ENCODE peak calls at places on chromosomes 11 and 22, in five cellular contexts. One of them, this sample, is unnamed.

GRCh38 chr22:37462983-37463382 is 23.2 kb downstream of the MFNG start:
- DNase-seq in A673: no peak
- DNase-seq in fibroblast of lung: peak
- DNase-seq in H9: peak
- DNase-seq in fibroblast of mammary gland: peak
- DNase-seq in this sample: peak

GRCh38 chr11:66089067-66089466 is 19.0 kb downstream of the PACS1 start:
- DNase-seq in A673: no peak
- DNase-seq in fibroblast of lung: no peak
- DNase-seq in H9: no peak
- DNase-seq in fibroblast of mammary gland: no peak
- DNase-seq in this sample: no peak

GRCh38 chr11:133326849-133327248 is 205.5 kb downstream of the OPCML start:
- DNase-seq in A673: no peak
- DNase-seq in fibroblast of lung: no peak
- DNase-seq in H9: no peak
- DNase-seq in fibroblast of mammary gland: no peak
- DNase-seq in this sample: no peak

GRCh38 chr22:40030026-40030756 is 35.4 kb downstream of the FAM83F start:
- DNase-seq in A673: no peak
- DNase-seq in fibroblast of lung: no peak
- DNase-seq in H9: no peak
- DNase-seq in fibroblast of mammary gland: no peak
- DNase-seq in this sample: no peak

GRCh38 chr11:9838229-9838628 is 174.4 kb downstream of the SWAP70 start:
- DNase-seq in A673: peak
- DNase-seq in fibroblast of lung: peak
- DNase-seq in H9: no peak
- DNase-seq in fibroblast of mammary gland: peak
- DNase-seq in this sample: peak

GRCh38 chr22:47107431-47107830 is 345.0 kb downstream of the TBC1D22A start:
- DNase-seq in A673: no peak
- DNase-seq in fibroblast of lung: peak
- DNase-seq in H9: no peak
- DNase-seq in fibroblast of mammary gland: peak
- DNase-seq in this sample: peak

GRCh38 chr11:11155962-11156815 is 196.9 kb downstream of the CSNK2A3 start:
- DNase-seq in A673: peak
- DNase-seq in fibroblast of lung: no peak
- DNase-seq in H9: peak
- DNase-seq in fibroblast of mammary gland: no peak
- DNase-seq in this sample: no peak

GRCh38 chr11:67367014-67367835 is 6.2 kb downstream of the CLCF1 start:
- DNase-seq in A673: no peak
- DNase-seq in fibroblast of lung: peak
- DNase-seq in H9: no peak
- DNase-seq in fibroblast of mammary gland: no peak
- DNase-seq in this sample: peak

GRCh38 chr22:46108564-46109473 is 41.5 kb upstream of the PPARA start:
- DNase-seq in A673: peak
- DNase-seq in fibroblast of lung: no peak
- DNase-seq in H9: peak
- DNase-seq in fibroblast of mammary gland: peak
- DNase-seq in this sample: peak

GRCh38 chr11:4551346-4551979 is 6.5 kb downstream of the OR52M1 start:
- DNase-seq in A673: peak
- DNase-seq in fibroblast of lung: no peak
- DNase-seq in H9: peak
- DNase-seq in fibroblast of mammary gland: no peak
- DNase-seq in this sample: peak

GRCh38 chr22:49102367-49102766 is 725.3 kb downstream of the BRD1 start:
- DNase-seq in A673: no peak
- DNase-seq in fibroblast of lung: no peak
- DNase-seq in H9: no peak
- DNase-seq in fibroblast of mammary gland: no peak
- DNase-seq in this sample: no peak

GRCh38 chr11:110425751-110426545 is 3.8 kb upstream of the FDX1 start:
- DNase-seq in A673: peak
- DNase-seq in fibroblast of lung: peak
- DNase-seq in H9: no peak
- DNase-seq in fibroblast of mammary gland: peak
- DNase-seq in this sample: peak

GRCh38 chr22:30876925-30877553 is 91.5 kb downstream of the MORC2 start:
- DNase-seq in A673: peak
- DNase-seq in fibroblast of lung: peak
- DNase-seq in H9: no peak
- DNase-seq in fibroblast of mammary gland: peak
- DNase-seq in this sample: peak

GRCh38 chr11:90434858-90435257 is 212.0 kb upstream of the CHORDC1 start:
- DNase-seq in A673: peak
- DNase-seq in fibroblast of lung: peak
- DNase-seq in H9: no peak
- DNase-seq in fibroblast of mammary gland: no peak
- DNase-seq in this sample: no peak

GRCh38 chr22:37639771-37640590 is 512 bp downstream of the SH3BP1 start:
- DNase-seq in A673: no peak
- DNase-seq in fibroblast of lung: no peak
- DNase-seq in H9: peak
- DNase-seq in fibroblast of mammary gland: no peak
- DNase-seq in this sample: no peak

GRCh38 chr11:74520927-74521665 is 27.6 kb upstream of the LIPT2 start:
- DNase-seq in A673: no peak
- DNase-seq in fibroblast of lung: no peak
- DNase-seq in H9: no peak
- DNase-seq in fibroblast of mammary gland: no peak
- DNase-seq in this sample: no peak

DNA sequence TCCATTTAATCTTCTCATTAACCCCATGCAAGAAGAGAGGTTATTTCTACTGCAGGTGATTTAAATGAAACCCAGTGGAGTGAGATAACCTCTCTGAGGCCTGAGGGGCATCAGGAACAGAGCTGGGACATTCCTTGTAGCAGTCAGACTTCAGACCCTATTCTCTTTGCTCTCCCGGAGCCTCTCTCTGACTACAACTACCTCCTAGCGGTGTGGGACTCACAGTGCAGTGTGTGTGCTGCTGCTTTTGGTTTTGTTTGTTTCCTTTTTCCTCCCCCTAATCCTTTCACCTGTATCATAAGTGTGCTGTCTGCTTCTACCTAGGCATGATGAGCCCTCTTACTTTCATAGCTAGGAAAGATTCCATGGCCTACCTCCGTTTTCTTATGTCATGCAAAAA is 769.6 kb downstream of the NTM start:
- DNase-seq in A673: peak
- DNase-seq in fibroblast of lung: no peak
- DNase-seq in H9: no peak
- DNase-seq in fibroblast of mammary gland: no peak
- DNase-seq in this sample: no peak
- TF ChIP-seq CTCF in A673: peak
- TF ChIP-seq CTCF in fibroblast of lung: no peak
- TF ChIP-seq CTCF in H9: peak
- TF ChIP-seq CTCF in fibroblast of mammary gland: no peak
- TF ChIP-seq CTCF in this sample: no peak

DNA sequence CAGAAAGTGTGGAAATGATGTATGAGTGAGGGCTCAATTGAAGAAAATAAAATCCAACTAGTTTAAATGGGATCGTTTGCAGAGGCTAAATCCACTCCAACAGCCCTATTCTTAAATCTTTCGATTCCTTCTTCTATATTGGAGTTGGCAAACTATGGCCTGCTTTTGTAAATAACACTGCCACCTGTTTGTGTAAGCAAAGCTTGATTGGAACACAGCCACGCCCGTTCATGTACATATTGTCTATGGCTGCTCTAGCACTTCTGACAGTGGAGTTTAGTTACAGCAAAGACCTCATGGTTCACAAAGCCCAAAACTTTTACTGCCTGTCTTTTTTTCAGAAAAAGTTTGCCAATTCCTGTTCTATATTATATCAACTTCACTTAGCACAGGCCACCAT is 40.6 kb upstream of the RCN1 start:
- DNase-seq in A673: no peak
- DNase-seq in fibroblast of lung: no peak
- DNase-seq in H9: no peak
- DNase-seq in fibroblast of mammary gland: no peak
- DNase-seq in this sample: no peak
- TF ChIP-seq CTCF in A673: no peak
- TF ChIP-seq CTCF in fibroblast of lung: no peak
- TF ChIP-seq CTCF in H9: no peak
- TF ChIP-seq CTCF in fibroblast of mammary gland: no peak
- TF ChIP-seq CTCF in this sample: no peak

DNA sequence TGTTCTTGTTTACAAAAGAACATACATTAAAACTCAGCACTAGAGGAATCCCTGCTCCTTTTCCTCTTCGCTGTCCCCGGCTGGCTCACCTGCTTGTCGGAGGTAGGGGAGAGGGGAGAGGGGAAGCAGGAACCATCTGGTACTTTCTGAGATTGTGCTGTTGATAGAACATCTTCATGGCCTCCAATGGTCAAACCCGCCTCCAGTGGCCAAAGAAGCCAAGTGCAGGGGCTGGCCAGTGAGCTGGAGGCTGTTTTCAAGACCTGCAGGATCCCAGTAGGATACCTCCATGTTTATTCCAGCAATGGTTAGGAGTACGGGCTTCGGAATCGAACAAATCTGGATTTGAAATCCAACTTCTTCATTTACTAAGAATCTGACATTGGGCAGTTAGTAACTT is 92.6 kb downstream of the PKNOX2 start:
- DNase-seq in A673: no peak
- DNase-seq in fibroblast of lung: no peak
- DNase-seq in H9: peak
- DNase-seq in fibroblast of mammary gland: no peak
- DNase-seq in this sample: no peak
- TF ChIP-seq CTCF in A673: no peak
- TF ChIP-seq CTCF in fibroblast of lung: peak
- TF ChIP-seq CTCF in H9: peak
- TF ChIP-seq CTCF in fibroblast of mammary gland: peak
- TF ChIP-seq CTCF in this sample: peak

GRCh38 chr11:63177872-63178271 is 33.9 kb upstream of the SLC22A24 start:
- DNase-seq in A673: no peak
- DNase-seq in fibroblast of lung: no peak
- DNase-seq in H9: no peak
- DNase-seq in fibroblast of mammary gland: no peak
- DNase-seq in this sample: no peak

GRCh38 chr11:63179446-63180068 is 35.5 kb upstream of the SLC22A24 start:
- DNase-seq in A673: peak
- DNase-seq in fibroblast of lung: no peak
- DNase-seq in H9: no peak
- DNase-seq in fibroblast of mammary gland: no peak
- DNase-seq in this sample: no peak

GRCh38 chr11:63180536-63180935 is 36.5 kb upstream of the SLC22A24 start:
- DNase-seq in A673: peak
- DNase-seq in fibroblast of lung: no peak
- DNase-seq in H9: no peak
- DNase-seq in fibroblast of mammary gland: no peak
- DNase-seq in this sample: no peak
- TF ChIP-seq CTCF in A673: no peak
- TF ChIP-seq CTCF in fibroblast of lung: no peak
- TF ChIP-seq CTCF in H9: no peak
- TF ChIP-seq CTCF in fibroblast of mammary gland: no peak
- TF ChIP-seq CTCF in this sample: no peak

GRCh38 chr11:82775218-82775617 is 41.6 kb upstream of the FAM181B start:
- DNase-seq in A673: no peak
- DNase-seq in fibroblast of lung: no peak
- DNase-seq in H9: no peak
- DNase-seq in fibroblast of mammary gland: no peak
- DNase-seq in this sample: no peak

GRCh38 chr11:82775736-82776346 is 42.2 kb upstream of the FAM181B start:
- DNase-seq in A673: peak
- DNase-seq in fibroblast of lung: peak
- DNase-seq in H9: peak
- DNase-seq in fibroblast of mammary gland: peak
- DNase-seq in this sample: peak

GRCh38 chr11:82767123-82767522 is 33.5 kb upstream of the FAM181B start:
- DNase-seq in A673: no peak
- DNase-seq in fibroblast of lung: no peak
- DNase-seq in H9: no peak
- DNase-seq in fibroblast of mammary gland: peak
- DNase-seq in this sample: no peak

GRCh38 chr11:82776377-82776776 is 42.7 kb upstream of the FAM181B start:
- DNase-seq in A673: peak
- DNase-seq in fibroblast of lung: no peak
- DNase-seq in H9: no peak
- DNase-seq in fibroblast of mammary gland: no peak
- DNase-seq in this sample: peak

GRCh38 chr11:82771781-82772180 is 38.1 kb upstream of the FAM181B start:
- DNase-seq in A673: no peak
- DNase-seq in fibroblast of lung: no peak
- DNase-seq in H9: no peak
- DNase-seq in fibroblast of mammary gland: no peak
- DNase-seq in this sample: no peak
- TF ChIP-seq CTCF in A673: no peak
- TF ChIP-seq CTCF in fibroblast of lung: no peak
- TF ChIP-seq CTCF in H9: no peak
- TF ChIP-seq CTCF in fibroblast of mammary gland: no peak
- TF ChIP-seq CTCF in this sample: no peak

GRCh38 chr11:33334627-33335026 is 77.4 kb downstream of the HIPK3 start:
- DNase-seq in A673: no peak
- DNase-seq in fibroblast of lung: no peak
- DNase-seq in H9: no peak
- DNase-seq in fibroblast of mammary gland: no peak
- DNase-seq in this sample: no peak

GRCh38 chr11:33324211-33324985 is 67.2 kb downstream of the HIPK3 start:
- DNase-seq in A673: no peak
- DNase-seq in fibroblast of lung: no peak
- DNase-seq in H9: no peak
- DNase-seq in fibroblast of mammary gland: no peak
- DNase-seq in this sample: no peak

GRCh38 chr11:33325456-33325855 is 68.3 kb downstream of the HIPK3 start:
- DNase-seq in A673: no peak
- DNase-seq in fibroblast of lung: no peak
- DNase-seq in H9: no peak
- DNase-seq in fibroblast of mammary gland: peak
- DNase-seq in this sample: no peak

DNA sequence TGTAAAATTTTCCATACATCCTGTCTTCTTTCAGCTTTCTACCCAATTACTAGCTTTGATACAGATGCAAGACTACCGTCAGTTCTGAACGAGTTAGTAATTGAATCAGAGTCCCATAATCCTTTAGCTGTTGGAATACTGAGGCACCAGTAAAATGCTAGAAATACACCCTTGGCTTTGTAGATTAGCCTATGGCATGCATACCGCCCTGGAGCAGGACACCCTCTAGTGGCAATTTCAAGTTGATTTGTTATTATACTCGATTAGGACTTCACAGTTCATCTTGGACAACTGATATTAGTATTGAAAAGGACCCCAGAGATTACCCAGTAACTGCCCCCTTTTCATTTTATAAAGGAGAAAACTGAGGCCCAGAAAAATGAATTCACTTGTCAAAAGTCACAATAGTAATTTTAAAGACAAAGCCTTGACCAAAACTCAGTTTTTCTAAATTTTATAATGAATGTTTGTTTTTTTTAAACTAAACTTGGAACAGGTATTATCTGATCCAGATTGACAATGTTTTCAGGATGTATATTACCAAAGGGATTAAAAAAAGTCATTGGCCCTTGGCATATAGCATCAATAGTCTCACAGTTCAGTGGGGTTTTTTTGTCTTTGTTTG is 72.6 kb downstream of the HIPK3 start:
- DNase-seq in A673: peak
- DNase-seq in fibroblast of lung: peak
- DNase-seq in H9: no peak
- DNase-seq in fibroblast of mammary gland: peak
- DNase-seq in this sample: peak
- TF ChIP-seq CTCF in A673: peak
- TF ChIP-seq CTCF in fibroblast of lung: peak
- TF ChIP-seq CTCF in H9: peak
- TF ChIP-seq CTCF in fibroblast of mammary gland: peak
- TF ChIP-seq CTCF in this sample: peak

This sample was measured in cardiac fibroblast.